ENCODE peak calls at places on chromosomes 16 and 17, in nine cellular contexts. D, H, X, O, E, R, C, V and G are unnamed samples.

GRCh38 chr17:45164734-45165269 is 3.1 kb downstream of the HEXIM2 start:
- DNase-seq in D (no peak), H (no peak), X (peak; percentile 15), O (no peak), E (no peak), R (no peak), C (no peak), V (no peak), G (no peak)

GRCh38 chr17:550776-551175 is 163.9 kb downstream of the VPS53 start:
- DNase-seq in D (no peak), H (no peak), X (no peak), O (no peak), E (no peak), R (no peak), C (no peak), V (no peak), G (no peak)

GRCh38 chr17:50249887-50250286 is 24.4 kb upstream of the TMEM92 start:
- DNase-seq in D (no peak), H (no peak), X (no peak), O (no peak), E (no peak), R (no peak), C (no peak), V (no peak), G (no peak)

GRCh38 chr17:30388321-30389179 is 9.8 kb downstream of the CPD start:
- DNase-seq in D (no peak), H (no peak), X (no peak), O (peak; percentile 49), E (no peak), R (no peak), C (no peak), V (no peak), G (no peak)

GRCh38 chr17:32536736-32537646 is 50.2 kb downstream of the CDK5R1 start:
- DNase-seq in D (no peak), H (no peak), X (no peak), O (no peak), E (no peak), R (no peak), C (no peak), V (no peak), G (no peak)

GRCh38 chr17:2905269-2905668 is 109.0 kb downstream of the RAP1GAP2 start:
- DNase-seq in D (no peak), H (no peak), X (no peak), O (peak; percentile 87), E (no peak), R (peak; percentile 78), C (peak; percentile 71), V (no peak), G (no peak)

GRCh38 chr16:66959645-66960177 is 1.4 kb upstream of the CES3 start:
- DNase-seq in D (no peak), H (no peak), X (peak; percentile 62), O (peak; percentile 73), E (no peak), R (peak; percentile 26), C (no peak), V (no peak), G (no peak)

GRCh38 chr16:82063456-82064082 is 28.5 kb downstream of the HSD17B2 start:
- DNase-seq in D (no peak), H (no peak), X (no peak), O (no peak), E (no peak), R (no peak), C (no peak), V (no peak), G (no peak)

GRCh38 chr17:77927777-77928518 is 30.6 kb upstream of the TNRC6C start:
- DNase-seq in D (no peak), H (no peak), X (no peak), O (no peak), E (no peak), R (no peak), C (no peak), V (no peak), G (no peak)

GRCh38 chr17:42674755-42675347 is 1.9 kb downstream of the PLEKHH3 start:
- DNase-seq in D (no peak), H (peak; percentile 86), X (peak; percentile 65), O (peak; percentile 68), E (no peak), R (no peak), C (no peak), V (no peak), G (no peak)

GRCh38 chr16:66003196-66003595 is 363.3 kb upstream of the CDH5 start:
- DNase-seq in D (no peak), H (no peak), X (no peak), O (no peak), E (no peak), R (no peak), C (no peak), V (no peak), G (no peak)

GRCh38 chr17:65531508-65532431 is 29.7 kb downstream of the AXIN2 start:
- DNase-seq in D (peak; percentile 80), H (peak; percentile 91), X (peak; percentile 70), O (peak; percentile 88), E (no peak), R (peak; percentile 60), C (peak; percentile 83), V (no peak), G (no peak)

GRCh38 chr16:64864232-64864803 is 257.5 kb downstream of the CDH11 start:
- DNase-seq in D (no peak), H (no peak), X (no peak), O (no peak), E (no peak), R (no peak), C (no peak), V (no peak), G (no peak)

DNA sequence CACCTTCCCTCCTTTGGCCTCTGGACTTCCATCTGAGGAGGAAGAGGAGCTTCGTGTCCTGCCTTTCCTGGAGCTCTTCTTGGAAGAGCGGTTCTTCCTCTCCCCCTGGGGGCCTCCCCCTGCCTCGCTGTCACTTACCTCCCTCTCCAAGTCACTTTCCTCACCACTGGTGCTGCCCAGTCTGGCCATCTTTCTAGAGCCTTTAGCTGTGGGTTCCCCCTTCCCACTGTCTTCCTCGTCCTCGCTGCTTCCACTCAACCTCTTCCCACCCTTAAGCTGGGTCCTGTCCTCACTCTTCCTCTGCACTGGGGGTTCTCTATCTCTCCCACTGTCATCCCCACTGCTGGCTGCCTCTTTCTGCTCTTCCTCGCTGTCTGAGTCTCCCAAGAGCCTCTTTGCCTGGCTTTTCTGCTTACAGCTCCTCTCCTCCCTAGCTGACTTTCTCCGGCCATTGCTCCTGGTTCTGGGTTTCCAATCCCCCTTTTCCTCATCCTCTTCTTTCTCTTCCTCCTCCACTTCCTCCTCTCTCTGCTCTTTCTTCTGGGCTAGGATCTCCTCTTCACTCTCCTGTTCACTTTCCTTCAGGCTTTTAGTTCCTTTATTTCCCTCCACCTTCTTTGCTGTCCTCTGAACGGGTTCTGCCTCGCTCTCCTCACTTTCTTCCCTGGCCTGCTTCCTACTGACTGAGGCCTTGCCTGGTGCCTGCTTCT is 1.4 kb downstream of the HIRIP3 start:
- DNase-seq in D (no peak), H (no peak), X (no peak), O (peak; percentile 28), E (no peak), R (no peak), C (no peak), V (no peak), G (no peak)
- H3K27ac ChIP-seq in D (peak overlapping the region; percentile 98), H (no peak overlapping the region), X (peak overlapping the region; percentile 99), O (no peak overlapping the region), E (peak overlapping the region; percentile 100), R (no peak overlapping the region), C (no peak overlapping the region), V (no peak overlapping the region), G (no peak overlapping the region)

GRCh38 chr16:4481965-4482364 is 5.8 kb downstream of the HMOX2 start:
- DNase-seq in D (no peak), H (no peak), X (no peak), O (no peak), E (no peak), R (no peak), C (no peak), V (no peak), G (no peak)
- H3K27ac ChIP-seq in D (no peak overlapping the region), H (no peak overlapping the region), X (no peak overlapping the region), O (peak overlapping the region; percentile 61), E (peak overlapping the region; percentile 38), R (peak overlapping the region; percentile 70), C (peak overlapping the region; percentile 46), V (peak overlapping the region; percentile 11), G (peak overlapping the region; percentile 28)

GRCh38 chr16:10871157-10871991 is 5.6 kb upstream of the CIITA start:
- DNase-seq in D (peak; percentile 50), H (no peak), X (no peak), O (peak; percentile 61), E (no peak), R (no peak), C (no peak), V (peak; percentile 53), G (no peak)
- H3K27ac ChIP-seq in D (peak overlapping the region; percentile 15), H (no peak overlapping the region), X (peak overlapping the region; percentile 36), O (peak overlapping the region; percentile 68), E (peak overlapping the region; percentile 71), R (peak overlapping the region; percentile 81), C (peak overlapping the region; percentile 46), V (no peak overlapping the region), G (no peak overlapping the region)

DNA sequence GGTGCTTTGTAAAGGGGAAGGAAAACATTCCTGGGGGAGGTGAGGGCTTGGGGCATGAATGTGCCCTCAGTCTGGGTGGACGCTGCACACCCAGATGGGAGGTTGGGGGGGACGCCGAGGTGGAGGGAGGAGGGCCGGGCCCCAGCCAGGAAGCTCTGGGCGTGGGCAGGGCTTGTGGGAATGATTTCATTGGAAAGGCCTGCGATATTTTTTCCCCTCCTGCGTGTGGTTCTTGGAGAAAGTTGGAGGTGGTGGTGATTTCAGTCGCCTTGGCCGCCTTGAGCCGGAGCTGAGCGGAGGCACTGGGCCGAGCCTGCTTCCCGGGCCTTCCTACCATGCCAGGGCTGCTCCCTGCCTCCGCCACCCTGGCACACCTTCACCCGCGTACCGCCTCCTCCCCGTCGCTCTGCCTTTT is 26.4 kb upstream of the CLEC18A start:
- DNase-seq in D (peak; percentile 85), H (peak; percentile 61), X (peak; percentile 79), O (peak; percentile 92), E (peak; percentile 67), R (peak; percentile 69), C (peak; percentile 84), V (no peak), G (no peak)
- H3K27ac ChIP-seq in D (peak overlapping the region; percentile 92), H (no peak overlapping the region), X (peak overlapping the region; percentile 73), O (peak overlapping the region; percentile 77), E (peak overlapping the region; percentile 97), R (peak overlapping the region; percentile 88), C (peak overlapping the region; percentile 74), V (no peak overlapping the region), G (peak overlapping the region; percentile 14)

GRCh38 chr17:17171186-17171585 is 34.9 kb downstream of the PLD6 start:
- DNase-seq in D (no peak), H (no peak), X (no peak), O (peak; percentile 8), E (no peak), R (no peak), C (no peak), V (no peak), G (no peak)
- H3K27ac ChIP-seq in D (no peak overlapping the region), H (no peak overlapping the region), X (no peak overlapping the region), O (no peak overlapping the region), E (peak overlapping the region; percentile 54), R (peak overlapping the region; percentile 75), C (no peak overlapping the region), V (no peak overlapping the region), G (no peak overlapping the region)

DNA sequence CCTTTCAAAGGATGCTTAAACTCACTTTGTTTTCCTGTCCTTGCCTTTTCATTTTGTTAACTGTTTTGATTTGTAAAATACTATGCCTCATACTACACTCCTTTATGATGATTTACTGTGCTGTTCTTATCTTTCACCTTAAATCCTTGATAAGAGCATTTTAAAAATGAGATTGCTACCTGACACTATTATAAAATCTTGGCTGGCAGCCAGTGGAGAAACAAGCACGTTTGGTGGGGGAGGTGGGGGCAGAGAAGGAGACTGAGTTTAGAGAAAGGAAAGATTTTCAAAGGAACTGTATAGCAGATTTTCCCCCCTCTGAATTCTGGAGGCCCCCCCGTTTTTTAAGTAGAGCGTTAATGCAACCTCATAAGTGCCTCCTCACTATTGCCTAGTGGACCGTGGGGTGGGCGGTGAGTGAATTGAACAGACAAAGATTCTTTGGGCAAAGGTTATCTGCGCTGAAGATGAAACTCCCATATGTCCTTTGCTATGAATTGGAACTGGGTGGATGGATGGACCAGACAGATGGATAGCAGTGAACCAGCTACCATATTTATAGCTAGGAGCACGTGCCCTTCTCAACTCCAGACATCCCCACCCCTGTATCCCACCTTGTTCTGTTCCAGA is 200.2 kb downstream of the CCDC182 start:
- DNase-seq in D (no peak), H (no peak), X (no peak), O (no peak), E (no peak), R (no peak), C (no peak), V (no peak), G (no peak)
- H3K27ac ChIP-seq in D (no peak overlapping the region), H (no peak overlapping the region), X (no peak overlapping the region), O (no peak overlapping the region), E (no peak overlapping the region), R (no peak overlapping the region), C (no peak overlapping the region), V (no peak overlapping the region), G (no peak overlapping the region)